ENCODE peak calls at places on chromosomes 13 and 19, in four cellular contexts. G, X, C and L are unnamed samples.

GRCh38 chr13:33249066-33249465 is 36.5 kb downstream of the STARD13 start:
- DNase-seq in G (no peak), X (no peak), C (no peak), L (peak; percentile 83)

GRCh38 chr13:35711909-35712308 is 235.4 kb upstream of the MAB21L1 start:
- DNase-seq in X (no peak), C (no peak), G (no peak), L (no peak)

GRCh38 chr19:35124098-35125060 is 8.8 kb downstream of the FXYD3 start:
- DNase-seq in X (peak; percentile 98), G (peak; percentile 76), C (no peak), L (peak; percentile 89)

GRCh38 chr19:46384396-46384795 is 29.0 kb downstream of the CCDC8 start:
- DNase-seq in C (no peak), G (no peak), X (no peak), L (no peak)

GRCh38 chr13:46949211-46949610 is 52.4 kb upstream of the HTR2A start:
- DNase-seq in G (no peak), X (no peak), C (no peak), L (no peak)

GRCh38 chr19:50036905-50037304 is 11.1 kb downstream of the ZNF473 start:
- DNase-seq in C (no peak), X (no peak), G (no peak), L (no peak)

GRCh38 chr13:111370147-111370546 is 49.7 kb downstream of the TEX29 start:
- DNase-seq in X (no peak), G (no peak), C (no peak), L (no peak)

GRCh38 chr13:45707701-45708100 is 5.6 kb downstream of the CBY2 start:
- DNase-seq in X (no peak), G (no peak), C (no peak), L (no peak)

GRCh38 chr13:110831437-110832204 is 83.2 kb downstream of the ANKRD10 start:
- DNase-seq in G (no peak), C (no peak), X (no peak), L (no peak)

GRCh38 chr13:94537740-94538630 is 58.0 kb downstream of the TGDS start:
- DNase-seq in G (no peak), X (no peak), C (no peak), L (no peak)

GRCh38 chr19:38663957-38664502 is 16.6 kb downstream of the ACTN4 start:
- DNase-seq in C (no peak), X (no peak), G (no peak), L (no peak)

GRCh38 chr13:92307752-92308151 is 909.3 kb downstream of the GPC5 start:
- DNase-seq in X (no peak), G (no peak), C (no peak), L (no peak)

GRCh38 chr13:43113603-43114002 is 90.2 kb downstream of the DNAJC15 start:
- DNase-seq in C (peak; percentile 25), X (no peak), G (no peak), L (no peak)

GRCh38 chr19:35609881-35610353 is 2.6 kb upstream of the HAUS5 start:
- DNase-seq in G (peak; percentile 47), C (no peak), X (no peak), L (no peak)

GRCh38 chr19:50173144-50173543 is 10.1 kb upstream of the IZUMO2 start:
- DNase-seq in X (peak; percentile 5), C (no peak), G (peak; percentile 36), L (no peak)

GRCh38 chr13:23673867-23674605 is 103.8 kb downstream of the TNFRSF19 start:
- DNase-seq in C (no peak), G (no peak), X (no peak), L (no peak)

GRCh38 chr19:56245062-56245740 is 27.3 kb upstream of the EDDM13 start:
- DNase-seq in C (no peak), X (no peak), G (no peak), L (no peak)

GRCh38 chr13:21033224-21033855 is 28.0 kb downstream of the LATS2 start:
- DNase-seq in C (no peak), G (no peak), X (no peak), L (no peak)

GRCh38 chr19:23420824-23421223 is 25.6 kb upstream of the ZNF91 start:
- DNase-seq in X (no peak), C (no peak), G (no peak), L (no peak)

GRCh38 chr13:43785166-43785680 is 1.5 kb downstream of the ENOX1 start:
- DNase-seq in C (no peak), G (no peak), X (no peak), L (peak; percentile 6)

GRCh38 chr19:40974633-40975037 is 16.4 kb upstream of the CYP2B6 start:
- DNase-seq in G (peak; percentile 3), X (peak; percentile 78), C (peak; percentile 62), L (peak; percentile 61)

GRCh38 chr19:37778613-37779138 is 710 bp downstream of the ZNF573 start:
- DNase-seq in G (no peak), C (peak; percentile 18), X (no peak), L (no peak)

GRCh38 chr19:22260499-22260898 is 25.7 kb upstream of the ZNF729 start:
- DNase-seq in C (no peak), X (no peak), G (no peak), L (no peak)

GRCh38 chr19:15992014-15992413 is 43.2 kb downstream of the OR10H4 start:
- DNase-seq in X (no peak), G (no peak), C (no peak), L (no peak)

GRCh38 chr13:59531571-59532091 is 632.1 kb downstream of the DIAPH3 start:
- DNase-seq in C (peak; percentile 3), G (no peak), X (peak; percentile 8), L (peak; percentile 98)

GRCh38 chr13:99687728-99688397 is 186.6 kb downstream of the TM9SF2 start:
- DNase-seq in X (no peak), C (no peak), G (no peak), L (no peak)

GRCh38 chr19:5125797-5126497 is 157.0 kb downstream of the KDM4B start:
- DNase-seq in X (no peak), G (no peak), C (no peak), L (no peak)

GRCh38 chr13:27372896-27373295 is 51.5 kb upstream of the GTF3A start:
- DNase-seq in C (peak; percentile 68), G (no peak), X (no peak), L (no peak)

GRCh38 chr13:99105160-99105559 is 95.5 kb upstream of the UBAC2 start:
- DNase-seq in C (no peak), G (no peak), X (no peak), L (no peak)

GRCh38 chr19:30666301-30666803 is 294.2 kb downstream of the ZNF536 start:
- DNase-seq in X (peak; percentile 63), G (no peak), C (peak; percentile 19), L (peak; percentile 22)

GRCh38 chr13:37954191-37954590 is 84.6 kb upstream of the TRPC4 start:
- DNase-seq in C (no peak), G (no peak), X (no peak), L (no peak)

GRCh38 chr13:99465454-99465853 is 35.8 kb upstream of the TM9SF2 start:
- DNase-seq in X (no peak), G (no peak), C (no peak), L (no peak)

GRCh38 chr13:111325941-111326620 is 5.6 kb downstream of the TEX29 start:
- DNase-seq in G (no peak), X (no peak), C (no peak), L (no peak)

DNA sequence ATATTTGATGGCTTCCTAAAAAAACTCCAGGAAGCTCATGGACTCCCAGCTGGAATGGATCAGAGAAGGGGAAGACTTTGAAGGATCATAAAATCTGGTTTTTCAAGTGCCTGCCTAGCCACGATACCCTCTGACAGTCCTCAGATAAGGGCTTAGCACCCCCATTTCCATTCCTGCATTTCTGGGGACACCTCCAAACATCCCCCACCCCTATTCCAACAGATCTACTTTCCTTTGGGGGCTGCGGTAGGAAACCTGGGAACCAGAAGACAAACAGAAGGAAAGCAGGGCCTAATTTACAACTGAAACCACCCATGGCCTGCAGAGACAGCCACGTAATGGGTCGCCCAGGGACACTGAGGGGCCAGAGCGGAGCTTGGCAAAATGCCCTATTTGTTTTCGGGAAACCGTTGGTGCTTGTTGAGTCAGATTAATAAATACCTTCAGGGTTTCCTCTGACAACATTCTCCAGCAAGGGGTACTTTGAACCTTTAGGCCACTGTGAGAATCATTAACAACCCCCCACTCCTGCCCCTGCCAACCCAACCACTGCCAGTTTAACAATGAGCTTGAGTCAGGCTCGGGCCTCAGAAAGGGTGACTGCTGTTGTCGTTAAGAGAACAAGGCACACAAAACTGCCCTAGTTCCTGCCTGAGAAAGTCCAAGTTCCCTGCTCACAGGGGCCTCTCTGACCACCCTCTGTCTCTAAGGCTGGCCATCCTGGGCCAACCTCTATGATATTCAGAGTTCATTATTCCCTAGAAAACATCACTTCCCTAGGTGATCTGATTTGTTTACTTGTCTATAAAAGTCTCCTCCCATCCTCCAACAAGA is 23.5 kb downstream of the RHPN2 start:
- DNase-seq in C (peak; percentile 100), X (no peak), G (peak; percentile 37), L (no peak)
- H2AFZ ChIP-seq in C (no peak overlapping the region), X (no peak overlapping the region), G (no peak overlapping the region), L (no peak overlapping the region)

DNA sequence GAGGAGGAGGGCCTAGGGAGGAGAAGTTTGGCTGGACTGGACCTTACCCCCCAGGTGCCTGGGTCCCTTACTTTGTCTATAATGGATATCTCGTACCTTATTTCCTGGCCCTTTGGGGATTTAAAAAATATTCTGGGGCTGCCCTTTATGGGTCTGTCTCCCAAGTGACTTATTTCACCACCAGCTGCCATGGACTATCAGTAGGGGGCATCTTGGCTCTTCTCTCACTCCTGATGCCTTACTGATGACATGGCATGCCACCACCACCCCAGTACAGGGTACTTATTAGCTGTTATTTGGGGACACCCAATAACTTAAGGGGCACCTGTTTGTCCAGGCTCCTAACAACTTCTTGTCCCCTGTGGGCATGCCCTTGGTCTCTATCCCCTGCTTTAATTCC is 38.0 kb downstream of the NFIX start:
- DNase-seq in X (no peak), G (no peak), C (no peak), L (no peak)
- TF ChIP-seq CTCF in X (no peak), G (no peak), C (peak; percentile 27), L (no peak)

GRCh38 chr19:19223636-19224035 is 11.9 kb downstream of the NCAN start:
- DNase-seq in G (no peak), X (no peak), C (no peak), L (no peak)

GRCh38 chr19:19223060-19223459 is 11.3 kb downstream of the NCAN start:
- DNase-seq in X (no peak), C (no peak), G (no peak), L (no peak)

GRCh38 chr19:19226204-19226603 is 14.4 kb downstream of the NCAN start:
- DNase-seq in C (no peak), G (no peak), X (no peak), L (no peak)

GRCh38 chr19:19224852-19225494 is 13.2 kb downstream of the NCAN start:
- DNase-seq in X (peak; percentile 96), C (peak; percentile 78), G (no peak), L (peak; percentile 35)

GRCh38 chr19:19224150-19224851 is 12.5 kb downstream of the NCAN start:
- DNase-seq in X (no peak), G (no peak), C (no peak), L (no peak)
- TF ChIP-seq MYC in X (no peak), G (no peak), C (no peak), L (no peak)

DNA sequence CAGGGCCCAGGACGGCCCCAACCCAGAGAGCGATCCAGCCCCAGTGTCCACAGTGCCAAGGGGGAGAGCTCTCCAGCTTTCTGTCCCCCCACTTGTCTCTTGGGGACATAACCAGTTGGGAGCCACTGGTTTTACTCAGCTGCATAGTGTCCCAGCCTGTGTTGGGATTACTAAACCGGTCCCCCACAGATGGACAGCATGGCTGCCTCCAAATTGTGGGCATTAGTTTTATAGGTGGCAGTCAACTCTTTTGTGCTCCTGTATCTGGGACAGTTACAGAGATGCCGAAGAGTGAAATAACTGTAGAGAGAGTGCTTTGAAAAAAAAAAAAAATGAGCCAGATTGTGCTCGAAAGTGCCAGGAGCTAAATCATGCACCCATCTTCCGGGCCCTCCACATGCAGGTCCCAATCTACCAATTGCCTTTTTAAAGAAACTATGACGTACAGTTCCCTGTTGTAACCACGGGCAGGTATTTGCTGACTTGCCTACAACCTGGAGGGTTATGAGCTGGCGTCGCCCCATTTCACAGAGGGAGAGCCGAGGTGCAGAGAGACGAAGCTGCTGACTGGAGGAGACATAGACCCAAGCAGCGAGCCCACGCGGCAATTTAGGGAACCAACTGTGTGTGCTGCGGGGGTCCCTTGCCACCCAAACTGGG is 2.4 kb upstream of the NFIC start:
- DNase-seq in G (no peak), C (no peak), X (no peak), L (no peak)
- H2AFZ ChIP-seq in G (no peak overlapping the region), C (no peak overlapping the region), X (no peak overlapping the region), L (no peak overlapping the region)